ENCODE peak calls at places on chromosomes 13 and 19, in six cellular contexts. One of them, this sample, is unnamed.

GRCh38 chr19:53853707-53854106 is 14.0 kb upstream of the MYADM start:
- DNase-seq in anterior cingulate cortex: no peak
- DNase-seq in epithelial cell of prostate: no peak
- DNase-seq in stimulated activated CD4-positive, alpha-beta T cell treated with anti-CD3 and anti-CD28 coated beads, Interleukin-4, amount 100 ng/mL, for 4 hours: no peak
- DNase-seq in GOT3: no peak
- DNase-seq in GM12865: no peak
- DNase-seq in this sample: no peak

GRCh38 chr13:109840893-109841287 is 54.5 kb upstream of the IRS2 start:
- DNase-seq in epithelial cell of prostate: no peak
- DNase-seq in GOT3: no peak
- DNase-seq in GM12865: no peak
- DNase-seq in anterior cingulate cortex: no peak
- DNase-seq in stimulated activated CD4-positive, alpha-beta T cell treated with anti-CD3 and anti-CD28 coated beads, Interleukin-4, amount 100 ng/mL, for 4 hours: no peak
- DNase-seq in this sample: no peak

GRCh38 chr13:35818577-35819165 is 312.5 kb downstream of the DCLK1 start:
- DNase-seq in stimulated activated CD4-positive, alpha-beta T cell treated with anti-CD3 and anti-CD28 coated beads, Interleukin-4, amount 100 ng/mL, for 4 hours: no peak
- DNase-seq in anterior cingulate cortex: no peak
- DNase-seq in GM12865: peak
- DNase-seq in GOT3: no peak
- DNase-seq in epithelial cell of prostate: no peak
- DNase-seq in this sample: no peak

GRCh38 chr19:10388957-10389356 is 8.6 kb upstream of the TYK2 start:
- DNase-seq in anterior cingulate cortex: peak
- DNase-seq in epithelial cell of prostate: no peak
- DNase-seq in GOT3: peak
- DNase-seq in stimulated activated CD4-positive, alpha-beta T cell treated with anti-CD3 and anti-CD28 coated beads, Interleukin-4, amount 100 ng/mL, for 4 hours: peak
- DNase-seq in GM12865: peak
- DNase-seq in this sample: peak

GRCh38 chr19:30170495-30171137 is 201.6 kb upstream of the ZNF536 start:
- DNase-seq in epithelial cell of prostate: no peak
- DNase-seq in GOT3: no peak
- DNase-seq in GM12865: no peak
- DNase-seq in anterior cingulate cortex: no peak
- DNase-seq in stimulated activated CD4-positive, alpha-beta T cell treated with anti-CD3 and anti-CD28 coated beads, Interleukin-4, amount 100 ng/mL, for 4 hours: no peak
- DNase-seq in this sample: no peak

GRCh38 chr19:1470864-1471513 is 8.0 kb downstream of the C19orf25 start:
- DNase-seq in GM12865: no peak
- DNase-seq in epithelial cell of prostate: no peak
- DNase-seq in GOT3: no peak
- DNase-seq in stimulated activated CD4-positive, alpha-beta T cell treated with anti-CD3 and anti-CD28 coated beads, Interleukin-4, amount 100 ng/mL, for 4 hours: no peak
- DNase-seq in anterior cingulate cortex: no peak
- DNase-seq in this sample: no peak

GRCh38 chr13:84439108-84439507 is 556.8 kb upstream of the SLITRK1 start:
- DNase-seq in anterior cingulate cortex: no peak
- DNase-seq in GM12865: no peak
- DNase-seq in epithelial cell of prostate: no peak
- DNase-seq in stimulated activated CD4-positive, alpha-beta T cell treated with anti-CD3 and anti-CD28 coated beads, Interleukin-4, amount 100 ng/mL, for 4 hours: no peak
- DNase-seq in GOT3: no peak
- DNase-seq in this sample: no peak

GRCh38 chr13:50589651-50590054 is 253.8 kb downstream of the DLEU7 start:
- DNase-seq in anterior cingulate cortex: no peak
- DNase-seq in GM12865: no peak
- DNase-seq in stimulated activated CD4-positive, alpha-beta T cell treated with anti-CD3 and anti-CD28 coated beads, Interleukin-4, amount 100 ng/mL, for 4 hours: no peak
- DNase-seq in GOT3: peak
- DNase-seq in epithelial cell of prostate: peak
- DNase-seq in this sample: no peak

GRCh38 chr13:114012921-114013320 is 39.0 kb upstream of the C13orf46 start:
- DNase-seq in anterior cingulate cortex: no peak
- DNase-seq in GM12865: no peak
- DNase-seq in GOT3: no peak
- DNase-seq in epithelial cell of prostate: no peak
- DNase-seq in stimulated activated CD4-positive, alpha-beta T cell treated with anti-CD3 and anti-CD28 coated beads, Interleukin-4, amount 100 ng/mL, for 4 hours: no peak
- DNase-seq in this sample: no peak

GRCh38 chr13:101785858-101786257 is 333.4 kb downstream of the ITGBL1 start:
- DNase-seq in anterior cingulate cortex: peak
- DNase-seq in GOT3: no peak
- DNase-seq in stimulated activated CD4-positive, alpha-beta T cell treated with anti-CD3 and anti-CD28 coated beads, Interleukin-4, amount 100 ng/mL, for 4 hours: no peak
- DNase-seq in GM12865: peak
- DNase-seq in epithelial cell of prostate: no peak
- DNase-seq in this sample: no peak

GRCh38 chr13:112771139-112771876 is 81.5 kb downstream of the ATP11A start:
- DNase-seq in epithelial cell of prostate: no peak
- DNase-seq in anterior cingulate cortex: no peak
- DNase-seq in stimulated activated CD4-positive, alpha-beta T cell treated with anti-CD3 and anti-CD28 coated beads, Interleukin-4, amount 100 ng/mL, for 4 hours: no peak
- DNase-seq in GM12865: no peak
- DNase-seq in GOT3: no peak
- DNase-seq in this sample: no peak